ENCODE peak calls at places on chromosomes 4 and X, in nine cellular contexts. M, T, Z, I, O, Y, N, C and Q are unnamed samples.

GRCh38 chr4:84258905-84259830 is 239.9 kb downstream of the NKX6-1 start:
- DNase-seq in M (no peak), T (peak), Z (peak), I (no peak), O (no peak), Y (no peak), N (no peak), C (peak), Q (no peak)

GRCh38 chr4:45693746-45694145 is 430.1 kb downstream of the GABRG1 start:
- DNase-seq in M (no peak), T (no peak), Z (peak), I (no peak), O (no peak), Y (no peak), N (peak), C (no peak), Q (no peak)

GRCh38 chr4:94577136-94577535 is 125.4 kb downstream of the PDLIM5 start:
- DNase-seq in M (no peak), T (no peak), Z (peak), I (no peak), O (peak), Y (no peak), N (peak), C (peak), Q (no peak)

GRCh38 chrX:134002921-134003615 is 17.7 kb upstream of the GPC3 start:
- DNase-seq in M (no peak), T (peak), Z (no peak), I (no peak), O (no peak), Y (no peak), N (no peak), C (no peak), Q (no peak)

GRCh38 chrX:31255310-31256033 is 183.6 kb upstream of the FTHL17 start:
- DNase-seq in M (no peak), T (no peak), Z (no peak), I (no peak), O (no peak), Y (no peak), N (no peak), C (no peak), Q (no peak)

GRCh38 chr4:55819634-55820033 is at the start of gene EXOC1L:
- DNase-seq in M (no peak), T (peak), Z (peak), I (no peak), O (no peak), Y (no peak), N (no peak), C (peak), Q (no peak)

GRCh38 chr4:16577177-16577576 is 321.3 kb downstream of the LDB2 start:
- DNase-seq in M (no peak), T (no peak), Z (no peak), I (no peak), O (no peak), Y (no peak), N (no peak), C (no peak), Q (no peak)

GRCh38 chrX:46279214-46279924 is 265.9 kb downstream of the ZNF674 start:
- DNase-seq in M (no peak), T (peak), Z (no peak), I (no peak), O (no peak), Y (no peak), N (no peak), C (peak), Q (no peak)

GRCh38 chr4:152673489-152673888 is 6.3 kb downstream of the TMEM154 start:
- DNase-seq in M (no peak), T (no peak), Z (no peak), I (no peak), O (no peak), Y (no peak), N (no peak), C (no peak), Q (no peak)

GRCh38 chr4:54614094-54614493 is 43.7 kb upstream of the KIT start:
- DNase-seq in M (no peak), T (no peak), Z (no peak), I (no peak), O (no peak), Y (no peak), N (no peak), C (no peak), Q (no peak)

GRCh38 chr4:147950261-147950660 is 218.4 kb downstream of the ARHGAP10 start:
- DNase-seq in M (no peak), T (no peak), Z (no peak), I (no peak), O (no peak), Y (no peak), N (no peak), C (no peak), Q (no peak)

GRCh38 chr4:124152130-124152529 is 560.4 kb downstream of the ANKRD50 start:
- DNase-seq in M (no peak), T (peak), Z (no peak), I (no peak), O (no peak), Y (no peak), N (no peak), C (no peak), Q (no peak)

GRCh38 chrX:9354918-9355317 is 109.9 kb upstream of the TBL1X start:
- DNase-seq in M (no peak), T (peak), Z (no peak), I (no peak), O (no peak), Y (no peak), N (no peak), C (no peak), Q (no peak)

GRCh38 chr4:2006956-2007653 is 1.7 kb downstream of the NELFA start:
- DNase-seq in M (no peak), T (no peak), Z (no peak), I (no peak), O (no peak), Y (peak), N (no peak), C (no peak), Q (no peak)

GRCh38 chr4:112840061-112840460 is 203.1 kb downstream of the LARP7 start:
- DNase-seq in M (no peak), T (no peak), Z (peak), I (no peak), O (no peak), Y (no peak), N (no peak), C (peak), Q (no peak)

GRCh38 chr4:110198472-110199419 is at the start of gene ELOVL6:
- DNase-seq in M (no peak), T (peak), Z (peak), I (no peak), O (peak), Y (peak), N (peak), C (peak), Q (no peak)